ENCODE peak calls at places on chromosomes 12 and 14, in six cellular contexts. One of them, this sample, is unnamed. For H3K9me3, the result is how much of the 10 kb centered on the place peaks cover.

GRCh38 chr12:52043386-52044212 is 7.6 kb upstream of the NR4A1 start:
- DNase-seq in fibroblast of lung: no peak
- DNase-seq in K562: no peak
- DNase-seq in mesenchymal stem cell: no peak
- DNase-seq in kidney: no peak
- DNase-seq in HCT116: no peak
- DNase-seq in this sample: no peak

GRCh38 chr12:109345428-109345827 is 2.3 kb upstream of the MYO1H start:
- DNase-seq in kidney: no peak
- DNase-seq in fibroblast of lung: no peak
- DNase-seq in HCT116: no peak
- DNase-seq in K562: no peak
- DNase-seq in mesenchymal stem cell: no peak
- DNase-seq in this sample: no peak

GRCh38 chr12:109461049-109461845 is 15.9 kb downstream of the KCTD10 start:
- DNase-seq in fibroblast of lung: peak
- DNase-seq in HCT116: no peak
- DNase-seq in kidney: peak
- DNase-seq in K562: peak
- DNase-seq in mesenchymal stem cell: peak
- DNase-seq in this sample: peak

GRCh38 chr14:24317141-24317927 is 6.0 kb downstream of the LTB4R start:
- DNase-seq in fibroblast of lung: peak
- DNase-seq in K562: peak
- DNase-seq in mesenchymal stem cell: peak
- DNase-seq in HCT116: no peak
- DNase-seq in kidney: no peak
- DNase-seq in this sample: peak

GRCh38 chr12:7678744-7679143 is 13.0 kb upstream of the APOBEC1 start:
- DNase-seq in K562: no peak
- DNase-seq in HCT116: no peak
- DNase-seq in mesenchymal stem cell: no peak
- DNase-seq in kidney: no peak
- DNase-seq in fibroblast of lung: no peak
- DNase-seq in this sample: no peak

GRCh38 chr12:16475521-16475920 is 128.1 kb downstream of the MGST1 start:
- DNase-seq in mesenchymal stem cell: no peak
- DNase-seq in K562: no peak
- DNase-seq in HCT116: no peak
- DNase-seq in kidney: no peak
- DNase-seq in fibroblast of lung: no peak
- DNase-seq in this sample: no peak

GRCh38 chr12:110934093-110934852 is 13.9 kb upstream of the MYL2 start:
- DNase-seq in mesenchymal stem cell: no peak
- DNase-seq in HCT116: peak
- DNase-seq in K562: no peak
- DNase-seq in kidney: no peak
- DNase-seq in fibroblast of lung: peak
- DNase-seq in this sample: no peak

GRCh38 chr12:67940780-67941243 is 48.4 kb upstream of the IFNG-AS1 start:
- DNase-seq in fibroblast of lung: peak
- DNase-seq in kidney: no peak
- DNase-seq in mesenchymal stem cell: peak
- DNase-seq in HCT116: no peak
- DNase-seq in K562: no peak
- DNase-seq in this sample: peak

GRCh38 chr12:107225626-107226025 is 132.3 kb upstream of the CRY1 start:
- DNase-seq in K562: no peak
- DNase-seq in HCT116: no peak
- DNase-seq in kidney: no peak
- DNase-seq in mesenchymal stem cell: peak
- DNase-seq in fibroblast of lung: peak
- DNase-seq in this sample: peak

GRCh38 chr12:32270818-32271710 is 128.3 kb upstream of the FGD4 start:
- DNase-seq in HCT116: no peak
- DNase-seq in kidney: no peak
- DNase-seq in fibroblast of lung: peak
- DNase-seq in mesenchymal stem cell: peak
- DNase-seq in K562: no peak
- DNase-seq in this sample: peak

GRCh38 chr14:64703393-64704144 is 655 bp upstream of the PLEKHG3 start:
- DNase-seq in K562: no peak
- DNase-seq in kidney: no peak
- DNase-seq in fibroblast of lung: peak
- DNase-seq in mesenchymal stem cell: peak
- DNase-seq in HCT116: no peak
- DNase-seq in this sample: no peak

GRCh38 chr12:104337030-104337558 is 33.6 kb downstream of the EID3 start:
- DNase-seq in HCT116: no peak
- DNase-seq in fibroblast of lung: no peak
- DNase-seq in mesenchymal stem cell: no peak
- DNase-seq in K562: no peak
- DNase-seq in kidney: no peak
- DNase-seq in this sample: no peak

GRCh38 chr12:104340177-104340576 is 36.6 kb downstream of the EID3 start:
- DNase-seq in mesenchymal stem cell: no peak
- DNase-seq in K562: no peak
- DNase-seq in fibroblast of lung: peak
- DNase-seq in kidney: no peak
- DNase-seq in HCT116: no peak
- DNase-seq in this sample: no peak

GRCh38 chr12:104340917-104341611 is 37.5 kb downstream of the EID3 start:
- DNase-seq in HCT116: no peak
- DNase-seq in mesenchymal stem cell: no peak
- DNase-seq in K562: no peak
- DNase-seq in kidney: no peak
- DNase-seq in fibroblast of lung: no peak
- DNase-seq in this sample: no peak

GRCh38 chr12:104342147-104342546 is 38.6 kb downstream of the EID3 start:
- DNase-seq in fibroblast of lung: no peak
- DNase-seq in K562: no peak
- DNase-seq in kidney: no peak
- DNase-seq in mesenchymal stem cell: no peak
- DNase-seq in HCT116: no peak
- DNase-seq in this sample: no peak

GRCh38 chr12:104339663-104340062 is 36.1 kb downstream of the EID3 start:
- DNase-seq in fibroblast of lung: peak
- DNase-seq in mesenchymal stem cell: no peak
- DNase-seq in K562: no peak
- DNase-seq in kidney: no peak
- DNase-seq in HCT116: no peak
- DNase-seq in this sample: no peak
- H3K9ac ChIP-seq in fibroblast of lung: no peak
- H3K9ac ChIP-seq in mesenchymal stem cell: no peak
- H3K9ac ChIP-seq in K562: no peak
- H3K9ac ChIP-seq in kidney: no peak
- H3K9ac ChIP-seq in HCT116: no peak
- H3K9ac ChIP-seq in this sample: peak

GRCh38 chr12:47863985-47864384 is 40.8 kb downstream of the VDR start:
- DNase-seq in K562: no peak
- DNase-seq in HCT116: no peak
- DNase-seq in mesenchymal stem cell: no peak
- DNase-seq in fibroblast of lung: no peak
- DNase-seq in kidney: no peak
- DNase-seq in this sample: no peak
- H3K9me3 ChIP-seq in K562: under half
- H3K9me3 ChIP-seq in HCT116: under half
- H3K9me3 ChIP-seq in mesenchymal stem cell: under half
- H3K9me3 ChIP-seq in fibroblast of lung: under half
- H3K9me3 ChIP-seq in kidney: under half
- H3K9me3 ChIP-seq in this sample: under half

GRCh38 chr14:23114669-23115491 is 4.2 kb downstream of the CEBPE start:
- DNase-seq in HCT116: peak
- DNase-seq in fibroblast of lung: peak
- DNase-seq in mesenchymal stem cell: peak
- DNase-seq in kidney: peak
- DNase-seq in K562: no peak
- DNase-seq in this sample: peak
- H3K9ac ChIP-seq in HCT116: no peak
- H3K9ac ChIP-seq in fibroblast of lung: peak
- H3K9ac ChIP-seq in mesenchymal stem cell: peak
- H3K9ac ChIP-seq in kidney: no peak
- H3K9ac ChIP-seq in K562: no peak
- H3K9ac ChIP-seq in this sample: no peak

GRCh38 chr14:105836730-105837129 is 310.3 kb downstream of the TMEM121 start:
- DNase-seq in fibroblast of lung: no peak
- DNase-seq in HCT116: no peak
- DNase-seq in kidney: peak
- DNase-seq in mesenchymal stem cell: no peak
- DNase-seq in K562: no peak
- DNase-seq in this sample: no peak

GRCh38 chr14:105838107-105838506 is 311.7 kb downstream of the TMEM121 start:
- DNase-seq in K562: no peak
- DNase-seq in mesenchymal stem cell: no peak
- DNase-seq in kidney: peak
- DNase-seq in HCT116: no peak
- DNase-seq in fibroblast of lung: no peak
- DNase-seq in this sample: no peak

GRCh38 chr14:105838591-105839424 is 312.4 kb downstream of the TMEM121 start:
- DNase-seq in mesenchymal stem cell: no peak
- DNase-seq in fibroblast of lung: no peak
- DNase-seq in K562: no peak
- DNase-seq in HCT116: no peak
- DNase-seq in kidney: peak
- DNase-seq in this sample: no peak

GRCh38 chr14:105837349-105838063 is 311.1 kb downstream of the TMEM121 start:
- DNase-seq in HCT116: no peak
- DNase-seq in kidney: peak
- DNase-seq in fibroblast of lung: no peak
- DNase-seq in K562: no peak
- DNase-seq in mesenchymal stem cell: no peak
- DNase-seq in this sample: no peak

GRCh38 chr14:105836160-105836559 is 309.8 kb downstream of the TMEM121 start:
- DNase-seq in HCT116: no peak
- DNase-seq in kidney: no peak
- DNase-seq in mesenchymal stem cell: no peak
- DNase-seq in K562: no peak
- DNase-seq in fibroblast of lung: no peak
- DNase-seq in this sample: no peak
- H3K9me3 ChIP-seq in HCT116: under half
- H3K9me3 ChIP-seq in kidney: under half
- H3K9me3 ChIP-seq in mesenchymal stem cell: under half
- H3K9me3 ChIP-seq in K562: under half
- H3K9me3 ChIP-seq in fibroblast of lung: under half
- H3K9me3 ChIP-seq in this sample: under half

DNA sequence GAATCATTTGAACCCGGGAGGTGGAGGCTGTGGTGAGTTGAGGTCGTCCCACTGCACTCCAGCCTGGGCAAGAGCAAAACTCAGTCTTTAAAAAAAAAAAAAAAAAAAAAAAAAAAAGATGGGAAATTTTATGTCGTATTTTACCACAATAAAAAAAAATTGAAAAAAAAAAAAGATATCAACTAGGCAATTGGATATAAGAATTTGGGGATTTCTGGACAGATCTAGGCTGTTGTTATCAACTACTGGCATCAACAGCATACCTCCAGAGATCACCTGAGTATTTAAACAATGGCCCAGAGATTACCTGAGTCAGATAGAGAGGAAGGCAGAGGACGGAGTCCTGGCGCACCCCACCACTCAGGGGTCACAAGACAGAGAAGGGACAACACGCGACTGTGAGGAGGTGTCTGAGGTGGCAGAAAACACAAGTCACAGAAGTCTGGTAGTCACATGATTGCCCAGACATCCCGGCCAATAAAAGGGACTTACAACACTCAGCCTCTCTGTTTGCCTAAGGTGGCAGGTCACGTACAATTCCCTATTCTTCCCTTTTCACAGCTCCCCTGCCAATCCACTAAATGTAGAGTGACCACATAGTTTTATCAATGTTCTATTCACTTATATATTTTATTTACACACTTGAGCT is 1.8 kb downstream of the SPRING1 start:
- DNase-seq in mesenchymal stem cell: no peak
- DNase-seq in HCT116: no peak
- DNase-seq in K562: peak
- DNase-seq in fibroblast of lung: no peak
- DNase-seq in kidney: no peak
- DNase-seq in this sample: no peak
- H3K9ac ChIP-seq in mesenchymal stem cell: peak
- H3K9ac ChIP-seq in HCT116: peak
- H3K9ac ChIP-seq in K562: no peak
- H3K9ac ChIP-seq in fibroblast of lung: no peak
- H3K9ac ChIP-seq in kidney: peak
- H3K9ac ChIP-seq in this sample: peak

GRCh38 chr12:121120323-121120722 is 12.4 kb upstream of the P2RX7 start:
- DNase-seq in K562: no peak
- DNase-seq in mesenchymal stem cell: no peak
- DNase-seq in kidney: no peak
- DNase-seq in HCT116: no peak
- DNase-seq in fibroblast of lung: peak
- DNase-seq in this sample: no peak
- H3K9me3 ChIP-seq in K562: under half
- H3K9me3 ChIP-seq in mesenchymal stem cell: under half
- H3K9me3 ChIP-seq in kidney: under half
- H3K9me3 ChIP-seq in HCT116: under half
- H3K9me3 ChIP-seq in fibroblast of lung: under half
- H3K9me3 ChIP-seq in this sample: under half